ENCODE peak calls at places on chromosomes 12 and 14, in five cellular contexts. One of them, this sample, is unnamed.

GRCh38 chr14:104247336-104248202 is 109.2 kb downstream of the KIF26A start:
- DNase-seq in A673: no peak
- DNase-seq in tibial nerve: no peak
- DNase-seq in CD4-positive, alpha-beta T cell: no peak
- DNase-seq in hepatocyte: no peak
- DNase-seq in this sample: no peak

GRCh38 chr14:69610859-69611263 is 535 bp upstream of the SUSD6 start:
- DNase-seq in A673: no peak
- DNase-seq in tibial nerve: no peak
- DNase-seq in CD4-positive, alpha-beta T cell: no peak
- DNase-seq in hepatocyte: peak; percentile 41
- DNase-seq in this sample: no peak

GRCh38 chr14:24339284-24340151 is at the start of gene RIPK3:
- DNase-seq in A673: no peak
- DNase-seq in tibial nerve: no peak
- DNase-seq in CD4-positive, alpha-beta T cell: peak; percentile 55
- DNase-seq in hepatocyte: peak; percentile 70
- DNase-seq in this sample: peak; percentile 47

GRCh38 chr12:52005903-52006703 is 643 bp upstream of the TAMALIN start:
- DNase-seq in A673: no peak
- DNase-seq in tibial nerve: peak; percentile 47
- DNase-seq in CD4-positive, alpha-beta T cell: no peak
- DNase-seq in hepatocyte: no peak
- DNase-seq in this sample: no peak

GRCh38 chr12:105315726-105316125 is 14.8 kb upstream of the C12orf75 start:
- DNase-seq in A673: no peak
- DNase-seq in tibial nerve: no peak
- DNase-seq in CD4-positive, alpha-beta T cell: no peak
- DNase-seq in hepatocyte: no peak
- DNase-seq in this sample: no peak

GRCh38 chr14:104428860-104429259 is 150.7 kb upstream of the C14orf180 start:
- DNase-seq in A673: no peak
- DNase-seq in tibial nerve: no peak
- DNase-seq in CD4-positive, alpha-beta T cell: no peak
- DNase-seq in hepatocyte: no peak
- DNase-seq in this sample: no peak

GRCh38 chr12:119216084-119216483 is 37.4 kb downstream of the HSPB8 start:
- DNase-seq in A673: no peak
- DNase-seq in tibial nerve: no peak
- DNase-seq in CD4-positive, alpha-beta T cell: no peak
- DNase-seq in hepatocyte: no peak
- DNase-seq in this sample: no peak

GRCh38 chr12:95611676-95612309 is 60.5 kb upstream of the USP44 start:
- DNase-seq in A673: no peak
- DNase-seq in tibial nerve: no peak
- DNase-seq in CD4-positive, alpha-beta T cell: no peak
- DNase-seq in hepatocyte: peak; percentile 59
- DNase-seq in this sample: no peak

GRCh38 chr12:67658486-67658885 is 9.9 kb downstream of the DYRK2 start:
- DNase-seq in A673: no peak
- DNase-seq in tibial nerve: no peak
- DNase-seq in CD4-positive, alpha-beta T cell: no peak
- DNase-seq in hepatocyte: no peak
- DNase-seq in this sample: no peak

GRCh38 chr12:29389295-29389919 is 8.4 kb upstream of the ERGIC2 start:
- DNase-seq in A673: no peak
- DNase-seq in tibial nerve: no peak
- DNase-seq in CD4-positive, alpha-beta T cell: no peak
- DNase-seq in hepatocyte: no peak
- DNase-seq in this sample: no peak

GRCh38 chr12:67019070-67019469 is 250.1 kb upstream of the CAND1 start:
- DNase-seq in A673: no peak
- DNase-seq in tibial nerve: no peak
- DNase-seq in CD4-positive, alpha-beta T cell: no peak
- DNase-seq in hepatocyte: no peak
- DNase-seq in this sample: no peak

GRCh38 chr12:114480309-114481199 is 74.6 kb upstream of the TBX5 start:
- DNase-seq in A673: no peak
- DNase-seq in tibial nerve: no peak
- DNase-seq in CD4-positive, alpha-beta T cell: no peak
- DNase-seq in hepatocyte: peak; percentile 29
- DNase-seq in this sample: no peak

GRCh38 chr12:26863515-26863914 is 30.5 kb upstream of the ITPR2 start:
- DNase-seq in A673: peak; percentile 43
- DNase-seq in tibial nerve: no peak
- DNase-seq in CD4-positive, alpha-beta T cell: no peak
- DNase-seq in hepatocyte: no peak
- DNase-seq in this sample: no peak

GRCh38 chr12:118219772-118220171 is 83.8 kb downstream of the PEBP1 start:
- DNase-seq in A673: peak; percentile 21
- DNase-seq in tibial nerve: no peak
- DNase-seq in CD4-positive, alpha-beta T cell: no peak
- DNase-seq in hepatocyte: no peak
- DNase-seq in this sample: no peak

GRCh38 chr12:26346748-26347147 is 151.4 kb downstream of the SSPN start:
- DNase-seq in A673: no peak
- DNase-seq in tibial nerve: no peak
- DNase-seq in CD4-positive, alpha-beta T cell: no peak
- DNase-seq in hepatocyte: no peak
- DNase-seq in this sample: no peak

GRCh38 chr14:104880584-104881210 is 15.6 kb downstream of the CEP170B start:
- DNase-seq in A673: no peak
- DNase-seq in tibial nerve: no peak
- DNase-seq in CD4-positive, alpha-beta T cell: no peak
- DNase-seq in hepatocyte: no peak
- DNase-seq in this sample: peak; percentile 5

GRCh38 chr14:64159588-64159987 is 134.6 kb downstream of the ESR2 start:
- DNase-seq in A673: no peak
- DNase-seq in tibial nerve: no peak
- DNase-seq in CD4-positive, alpha-beta T cell: no peak
- DNase-seq in hepatocyte: no peak
- DNase-seq in this sample: no peak
- TF ChIP-seq CTCF in A673: peak; percentile 13
- TF ChIP-seq CTCF in tibial nerve: no peak
- TF ChIP-seq CTCF in CD4-positive, alpha-beta T cell: no peak
- TF ChIP-seq CTCF in hepatocyte: no peak
- TF ChIP-seq CTCF in this sample: peak; percentile 49

GRCh38 chr14:89011727-89012271 is 187.3 kb downstream of the TTC8 start:
- DNase-seq in A673: no peak
- DNase-seq in tibial nerve: no peak
- DNase-seq in CD4-positive, alpha-beta T cell: no peak
- DNase-seq in hepatocyte: peak; percentile 26
- DNase-seq in this sample: no peak

GRCh38 chr14:89013098-89013504 is 188.7 kb downstream of the TTC8 start:
- DNase-seq in A673: peak; percentile 58
- DNase-seq in tibial nerve: no peak
- DNase-seq in CD4-positive, alpha-beta T cell: no peak
- DNase-seq in hepatocyte: peak; percentile 70
- DNase-seq in this sample: no peak

GRCh38 chr14:89013698-89014569 is 189.5 kb downstream of the TTC8 start:
- DNase-seq in A673: no peak
- DNase-seq in tibial nerve: no peak
- DNase-seq in CD4-positive, alpha-beta T cell: no peak
- DNase-seq in hepatocyte: no peak
- DNase-seq in this sample: no peak

GRCh38 chr14:89012272-89013097 is 188.0 kb downstream of the TTC8 start:
- DNase-seq in A673: no peak
- DNase-seq in tibial nerve: no peak
- DNase-seq in CD4-positive, alpha-beta T cell: no peak
- DNase-seq in hepatocyte: peak; percentile 21
- DNase-seq in this sample: no peak

GRCh38 chr14:89011327-89011726 is 186.9 kb downstream of the TTC8 start:
- DNase-seq in A673: no peak
- DNase-seq in tibial nerve: no peak
- DNase-seq in CD4-positive, alpha-beta T cell: no peak
- DNase-seq in hepatocyte: no peak
- DNase-seq in this sample: no peak
- H3K27me3 ChIP-seq in A673: no peaks in the 10 kb centered on the region
- H3K27me3 ChIP-seq in tibial nerve: no peaks in the 10 kb centered on the region
- H3K27me3 ChIP-seq in CD4-positive, alpha-beta T cell: peaks cover 4% of the 10 kb centered on the region
- H3K27me3 ChIP-seq in hepatocyte: no peaks in the 10 kb centered on the region
- H3K27me3 ChIP-seq in this sample: peaks cover 11% of the 10 kb centered on the region

GRCh38 chr14:30607156-30607780 is 14.9 kb upstream of the SCFD1 start:
- DNase-seq in A673: no peak
- DNase-seq in tibial nerve: no peak
- DNase-seq in CD4-positive, alpha-beta T cell: no peak
- DNase-seq in hepatocyte: no peak
- DNase-seq in this sample: no peak

GRCh38 chr14:30608533-30609006 is 13.5 kb upstream of the SCFD1 start:
- DNase-seq in A673: peak; percentile 23
- DNase-seq in tibial nerve: no peak
- DNase-seq in CD4-positive, alpha-beta T cell: no peak
- DNase-seq in hepatocyte: peak; percentile 53
- DNase-seq in this sample: no peak

GRCh38 chr14:30614155-30614554 is 8.0 kb upstream of the SCFD1 start:
- DNase-seq in A673: no peak
- DNase-seq in tibial nerve: no peak
- DNase-seq in CD4-positive, alpha-beta T cell: no peak
- DNase-seq in hepatocyte: no peak
- DNase-seq in this sample: no peak

DNA sequence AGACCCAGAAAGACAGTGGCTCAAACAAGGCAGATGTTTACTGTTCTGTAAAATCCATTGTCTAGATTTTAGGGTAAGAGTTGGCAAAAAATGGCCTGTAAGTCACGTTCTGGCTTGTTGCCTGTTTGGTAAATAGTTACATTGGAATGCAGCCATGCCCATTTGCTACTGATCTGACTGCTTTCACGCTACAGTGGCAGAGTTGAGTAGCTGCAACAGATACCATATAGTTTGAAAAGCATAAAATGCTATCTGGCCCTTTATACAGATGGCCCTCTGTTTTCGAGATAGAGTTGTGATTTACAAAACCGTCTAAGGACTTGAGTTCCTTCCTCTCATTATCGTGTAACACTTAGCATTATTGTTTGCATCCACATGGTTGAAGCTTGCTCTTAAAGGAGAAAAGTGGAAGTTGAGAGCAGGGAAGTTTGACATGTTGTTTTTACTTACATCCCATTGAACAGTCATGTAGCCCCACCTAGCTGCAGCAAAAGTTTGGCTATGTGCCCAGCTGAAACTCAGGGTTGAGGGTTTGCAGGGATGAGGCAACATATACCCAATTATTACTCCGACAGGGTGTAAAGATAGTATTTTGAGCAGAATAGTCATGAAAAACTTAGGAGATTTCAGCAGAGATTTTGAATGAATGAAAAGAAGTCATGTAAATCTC is 11.3 kb upstream of the SCFD1 start:
- DNase-seq in A673: peak; percentile 72
- DNase-seq in tibial nerve: peak; percentile 55
- DNase-seq in CD4-positive, alpha-beta T cell: no peak
- DNase-seq in hepatocyte: peak; percentile 50
- DNase-seq in this sample: no peak
- TF ChIP-seq CTCF in A673: peak; percentile 52
- TF ChIP-seq CTCF in tibial nerve: peak; percentile 14
- TF ChIP-seq CTCF in CD4-positive, alpha-beta T cell: peak; percentile 18
- TF ChIP-seq CTCF in hepatocyte: peak; percentile 34
- TF ChIP-seq CTCF in this sample: peak; percentile 38

GRCh38 chr14:99759546-99759925 is 33.7 kb upstream of the EML1 start:
- DNase-seq in A673: no peak
- DNase-seq in tibial nerve: no peak
- DNase-seq in CD4-positive, alpha-beta T cell: no peak
- DNase-seq in hepatocyte: no peak
- DNase-seq in this sample: no peak
- H3K27me3 ChIP-seq in A673: no peaks in the 10 kb centered on the region
- H3K27me3 ChIP-seq in tibial nerve: no peaks in the 10 kb centered on the region
- H3K27me3 ChIP-seq in CD4-positive, alpha-beta T cell: peaks cover 9% of the 10 kb centered on the region
- H3K27me3 ChIP-seq in hepatocyte: no peaks in the 10 kb centered on the region
- H3K27me3 ChIP-seq in this sample: no peaks in the 10 kb centered on the region

GRCh38 chr12:57212701-57213067 is 3.9 kb upstream of the NXPH4 start:
- DNase-seq in A673: no peak
- DNase-seq in tibial nerve: no peak
- DNase-seq in CD4-positive, alpha-beta T cell: no peak
- DNase-seq in hepatocyte: no peak
- DNase-seq in this sample: no peak

GRCh38 chr12:57210461-57210860 is 6.1 kb upstream of the NXPH4 start:
- DNase-seq in A673: no peak
- DNase-seq in tibial nerve: no peak
- DNase-seq in CD4-positive, alpha-beta T cell: no peak
- DNase-seq in hepatocyte: no peak
- DNase-seq in this sample: no peak

GRCh38 chr12:57213068-57213715 is 3.4 kb upstream of the NXPH4 start:
- DNase-seq in A673: peak; percentile 90
- DNase-seq in tibial nerve: peak; percentile 93
- DNase-seq in CD4-positive, alpha-beta T cell: peak; percentile 72
- DNase-seq in hepatocyte: peak; percentile 91
- DNase-seq in this sample: peak; percentile 87

GRCh38 chr12:57210926-57211700 is 5.5 kb upstream of the NXPH4 start:
- DNase-seq in A673: no peak
- DNase-seq in tibial nerve: no peak
- DNase-seq in CD4-positive, alpha-beta T cell: no peak
- DNase-seq in hepatocyte: no peak
- DNase-seq in this sample: no peak

DNA sequence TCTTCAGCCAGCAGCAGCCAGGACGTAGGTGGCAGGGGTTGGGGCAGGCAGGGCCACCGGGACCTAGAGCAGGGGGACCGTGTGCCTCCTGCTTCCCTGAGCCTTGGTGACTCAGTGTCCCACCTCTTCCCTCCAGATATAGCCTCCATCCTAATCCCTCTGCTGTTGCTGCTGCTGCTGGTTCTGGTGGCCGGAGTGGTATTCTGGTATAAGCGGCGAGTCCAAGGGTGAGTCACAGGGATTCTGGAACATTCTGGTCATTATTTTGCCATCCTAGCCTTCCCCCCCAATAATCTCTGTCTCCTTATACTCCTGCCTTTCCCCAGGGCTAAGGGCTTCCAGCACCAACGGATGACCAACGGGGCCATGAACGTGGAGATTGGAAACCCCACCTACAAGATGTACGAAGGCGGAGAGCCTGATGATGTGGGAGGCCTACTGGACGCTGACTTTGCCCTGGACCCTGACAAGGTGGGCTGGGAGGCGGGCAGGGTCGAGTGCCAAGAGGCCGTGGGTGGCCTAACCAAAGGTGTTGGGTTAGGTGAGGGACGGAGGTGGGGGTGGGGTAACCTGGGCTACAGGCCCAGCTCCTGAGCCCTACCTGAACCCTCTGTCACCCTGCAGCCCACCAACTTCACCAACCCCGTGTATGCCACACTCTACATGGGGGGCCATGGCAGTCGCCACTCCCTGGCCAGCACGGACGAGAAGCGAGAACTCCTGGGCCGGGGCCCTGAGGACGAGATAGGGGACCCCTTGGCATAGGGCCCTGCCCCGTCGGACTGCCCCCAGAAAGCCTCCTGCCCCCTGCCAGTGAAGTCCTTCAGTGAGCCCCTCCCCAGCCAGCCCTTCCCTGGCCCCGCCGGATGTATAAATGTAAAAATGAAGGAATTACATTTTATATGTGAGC is 4.5 kb upstream of the NXPH4 start:
- DNase-seq in A673: no peak
- DNase-seq in tibial nerve: no peak
- DNase-seq in CD4-positive, alpha-beta T cell: no peak
- DNase-seq in hepatocyte: no peak
- DNase-seq in this sample: no peak
- TF ChIP-seq CTCF in A673: no peak
- TF ChIP-seq CTCF in tibial nerve: no peak
- TF ChIP-seq CTCF in CD4-positive, alpha-beta T cell: no peak
- TF ChIP-seq CTCF in hepatocyte: no peak
- TF ChIP-seq CTCF in this sample: no peak

GRCh38 chr14:36513012-36513420 is 7.0 kb downstream of the NKX2-1 start:
- DNase-seq in A673: no peak
- DNase-seq in tibial nerve: no peak
- DNase-seq in CD4-positive, alpha-beta T cell: no peak
- DNase-seq in hepatocyte: no peak
- DNase-seq in this sample: no peak
- H3K27me3 ChIP-seq in A673: peaks cover 100% of the 10 kb centered on the region
- H3K27me3 ChIP-seq in tibial nerve: peaks cover 97% of the 10 kb centered on the region
- H3K27me3 ChIP-seq in CD4-positive, alpha-beta T cell: peaks cover 84% of the 10 kb centered on the region
- H3K27me3 ChIP-seq in hepatocyte: peaks cover 96% of the 10 kb centered on the region
- H3K27me3 ChIP-seq in this sample: peaks cover 100% of the 10 kb centered on the region

GRCh38 chr12:6950401-6950801 is 755 bp upstream of the PTPN6 start:
- DNase-seq in A673: no peak
- DNase-seq in tibial nerve: no peak
- DNase-seq in CD4-positive, alpha-beta T cell: no peak
- DNase-seq in hepatocyte: no peak
- DNase-seq in this sample: no peak
- TF ChIP-seq CTCF in A673: peak; percentile 10
- TF ChIP-seq CTCF in tibial nerve: no peak
- TF ChIP-seq CTCF in CD4-positive, alpha-beta T cell: peak; percentile 40
- TF ChIP-seq CTCF in hepatocyte: no peak
- TF ChIP-seq CTCF in this sample: no peak

This sample was measured in left ventricle myocardium inferior.